ENCODE peak calls at places on chromosome 13, in ten cellular contexts. One of them, this sample, is unnamed.

GRCh38 chr13:56975647-56976046 is 165.1 kb upstream of the PRR20A start:
- DNase-seq in heart right ventricle: no peak
- DNase-seq in lung: no peak
- DNase-seq in HL-60: no peak
- DNase-seq in ascending aorta: no peak
- DNase-seq in IMR-90: no peak
- DNase-seq in breast epithelium: no peak
- DNase-seq in A549: no peak
- DNase-seq in esophagus squamous epithelium: no peak
- DNase-seq in HCT116: no peak
- DNase-seq in this sample: no peak

GRCh38 chr13:95603887-95604533 is 40.5 kb downstream of the DZIP1 start:
- DNase-seq in HCT116: no peak
- DNase-seq in lung: no peak
- DNase-seq in IMR-90: no peak
- DNase-seq in HL-60: no peak
- DNase-seq in A549: peak
- DNase-seq in ascending aorta: no peak
- DNase-seq in heart right ventricle: no peak
- DNase-seq in breast epithelium: no peak
- DNase-seq in esophagus squamous epithelium: no peak
- DNase-seq in this sample: peak

GRCh38 chr13:111861766-111862366 is 205.1 kb upstream of the SOX1 start:
- DNase-seq in HL-60: no peak
- DNase-seq in heart right ventricle: no peak
- DNase-seq in HCT116: no peak
- DNase-seq in breast epithelium: no peak
- DNase-seq in ascending aorta: no peak
- DNase-seq in esophagus squamous epithelium: no peak
- DNase-seq in lung: no peak
- DNase-seq in A549: no peak
- DNase-seq in IMR-90: no peak
- DNase-seq in this sample: no peak

GRCh38 chr13:21557995-21558394 is 46.0 kb downstream of the MICU2 start:
- DNase-seq in IMR-90: no peak
- DNase-seq in lung: no peak
- DNase-seq in HCT116: peak
- DNase-seq in heart right ventricle: no peak
- DNase-seq in breast epithelium: no peak
- DNase-seq in ascending aorta: no peak
- DNase-seq in HL-60: peak
- DNase-seq in A549: peak
- DNase-seq in esophagus squamous epithelium: no peak
- DNase-seq in this sample: no peak

GRCh38 chr13:45219938-45220375 is 19.1 kb upstream of the KCTD4 start:
- DNase-seq in IMR-90: peak
- DNase-seq in HCT116: peak
- DNase-seq in A549: peak
- DNase-seq in esophagus squamous epithelium: no peak
- DNase-seq in lung: no peak
- DNase-seq in heart right ventricle: no peak
- DNase-seq in ascending aorta: no peak
- DNase-seq in HL-60: no peak
- DNase-seq in breast epithelium: no peak
- DNase-seq in this sample: peak

GRCh38 chr13:85896516-85897450 is 97.6 kb upstream of the SLITRK6 start:
- DNase-seq in HCT116: no peak
- DNase-seq in IMR-90: peak
- DNase-seq in lung: no peak
- DNase-seq in A549: no peak
- DNase-seq in HL-60: no peak
- DNase-seq in heart right ventricle: no peak
- DNase-seq in esophagus squamous epithelium: no peak
- DNase-seq in ascending aorta: no peak
- DNase-seq in breast epithelium: no peak
- DNase-seq in this sample: peak

GRCh38 chr13:40313269-40314200 is 352.9 kb downstream of the FOXO1 start:
- DNase-seq in breast epithelium: no peak
- DNase-seq in A549: no peak
- DNase-seq in HCT116: no peak
- DNase-seq in heart right ventricle: peak
- DNase-seq in HL-60: no peak
- DNase-seq in ascending aorta: no peak
- DNase-seq in esophagus squamous epithelium: no peak
- DNase-seq in lung: no peak
- DNase-seq in IMR-90: no peak
- DNase-seq in this sample: no peak

GRCh38 chr13:97258801-97259200 is 36.7 kb downstream of the MBNL2 start:
- DNase-seq in heart right ventricle: no peak
- DNase-seq in IMR-90: peak
- DNase-seq in ascending aorta: no peak
- DNase-seq in HL-60: no peak
- DNase-seq in breast epithelium: no peak
- DNase-seq in lung: no peak
- DNase-seq in HCT116: no peak
- DNase-seq in esophagus squamous epithelium: no peak
- DNase-seq in A549: no peak
- DNase-seq in this sample: no peak

GRCh38 chr13:46327256-46327655 is 59.8 kb downstream of the RUBCNL start:
- DNase-seq in breast epithelium: no peak
- DNase-seq in ascending aorta: no peak
- DNase-seq in A549: no peak
- DNase-seq in IMR-90: no peak
- DNase-seq in HL-60: no peak
- DNase-seq in HCT116: no peak
- DNase-seq in esophagus squamous epithelium: no peak
- DNase-seq in lung: no peak
- DNase-seq in heart right ventricle: no peak
- DNase-seq in this sample: no peak

GRCh38 chr13:41658057-41658642 is 200.8 kb downstream of the RGCC start:
- DNase-seq in esophagus squamous epithelium: no peak
- DNase-seq in HL-60: no peak
- DNase-seq in A549: no peak
- DNase-seq in breast epithelium: no peak
- DNase-seq in IMR-90: peak
- DNase-seq in HCT116: no peak
- DNase-seq in lung: no peak
- DNase-seq in ascending aorta: no peak
- DNase-seq in heart right ventricle: no peak
- DNase-seq in this sample: no peak

GRCh38 chr13:36509369-36509768 is 77.1 kb downstream of the CCNA1 start:
- DNase-seq in ascending aorta: no peak
- DNase-seq in breast epithelium: no peak
- DNase-seq in HCT116: no peak
- DNase-seq in lung: no peak
- DNase-seq in heart right ventricle: no peak
- DNase-seq in HL-60: no peak
- DNase-seq in esophagus squamous epithelium: no peak
- DNase-seq in A549: no peak
- DNase-seq in IMR-90: no peak
- DNase-seq in this sample: no peak
- TF ChIP-seq CTCF in ascending aorta: no peak
- TF ChIP-seq CTCF in breast epithelium: no peak
- TF ChIP-seq CTCF in HCT116: no peak
- TF ChIP-seq CTCF in lung: no peak
- TF ChIP-seq CTCF in heart right ventricle: no peak
- TF ChIP-seq CTCF in HL-60: no peak
- TF ChIP-seq CTCF in esophagus squamous epithelium: no peak
- TF ChIP-seq CTCF in A549: no peak
- TF ChIP-seq CTCF in IMR-90: no peak
- TF ChIP-seq CTCF in this sample: no peak

DNA sequence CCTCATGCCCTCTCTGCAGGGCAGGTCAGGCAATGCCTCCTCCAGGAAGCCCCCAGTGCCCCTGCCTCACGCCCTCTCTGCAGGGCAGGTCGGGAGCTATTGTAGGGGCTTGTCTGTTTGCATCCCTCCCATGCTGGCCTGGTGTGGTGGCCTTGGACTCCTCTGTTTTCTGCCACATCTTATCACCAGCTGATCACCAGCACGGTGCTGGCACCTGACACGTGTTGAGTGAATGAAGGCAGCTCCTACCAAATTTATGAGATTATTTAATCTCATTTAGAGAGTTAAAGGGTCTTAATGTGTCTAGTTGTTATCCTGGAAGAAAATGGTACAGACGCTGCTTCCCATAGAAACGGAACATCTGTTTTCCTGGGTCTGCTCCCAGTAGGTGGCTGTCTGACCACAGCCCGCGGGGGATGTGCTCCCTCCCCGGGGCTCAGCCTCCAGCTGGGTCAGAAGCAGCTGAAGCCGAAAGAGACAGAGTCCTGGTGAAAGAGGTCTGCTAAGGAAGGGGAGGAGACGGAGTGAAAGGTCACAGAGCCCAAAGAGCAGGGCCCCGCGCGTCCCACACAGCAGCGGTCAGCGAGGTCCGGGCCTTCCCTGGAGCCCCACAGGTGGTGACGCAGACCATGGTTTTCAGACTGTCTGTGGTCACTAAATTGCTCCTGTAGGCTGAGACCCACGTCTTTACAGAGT is 51.7 kb upstream of the C13orf46 start:
- DNase-seq in HCT116: no peak
- DNase-seq in ascending aorta: no peak
- DNase-seq in IMR-90: peak
- DNase-seq in breast epithelium: no peak
- DNase-seq in esophagus squamous epithelium: no peak
- DNase-seq in lung: no peak
- DNase-seq in HL-60: no peak
- DNase-seq in A549: no peak
- DNase-seq in heart right ventricle: no peak
- DNase-seq in this sample: no peak
- H3K27ac ChIP-seq in HCT116: no peak
- H3K27ac ChIP-seq in ascending aorta: peak
- H3K27ac ChIP-seq in IMR-90: peak
- H3K27ac ChIP-seq in breast epithelium: peak
- H3K27ac ChIP-seq in esophagus squamous epithelium: peak
- H3K27ac ChIP-seq in lung: no peak
- H3K27ac ChIP-seq in HL-60: no peak
- H3K27ac ChIP-seq in A549: no peak
- H3K27ac ChIP-seq in heart right ventricle: peak
- H3K27ac ChIP-seq in this sample: peak

GRCh38 chr13:114145256-114145655 is 12.8 kb upstream of the RASA3 start:
- DNase-seq in lung: no peak
- DNase-seq in heart right ventricle: no peak
- DNase-seq in A549: no peak
- DNase-seq in esophagus squamous epithelium: no peak
- DNase-seq in ascending aorta: peak
- DNase-seq in breast epithelium: peak
- DNase-seq in HL-60: no peak
- DNase-seq in IMR-90: no peak
- DNase-seq in HCT116: no peak
- DNase-seq in this sample: no peak

GRCh38 chr13:114144606-114145244 is 12.3 kb upstream of the RASA3 start:
- DNase-seq in HCT116: no peak
- DNase-seq in A549: no peak
- DNase-seq in ascending aorta: no peak
- DNase-seq in HL-60: no peak
- DNase-seq in heart right ventricle: no peak
- DNase-seq in breast epithelium: peak
- DNase-seq in IMR-90: no peak
- DNase-seq in lung: no peak
- DNase-seq in esophagus squamous epithelium: no peak
- DNase-seq in this sample: no peak

GRCh38 chr13:114142640-114143490 is 10.4 kb upstream of the RASA3 start:
- DNase-seq in HCT116: no peak
- DNase-seq in breast epithelium: no peak
- DNase-seq in A549: no peak
- DNase-seq in heart right ventricle: no peak
- DNase-seq in lung: no peak
- DNase-seq in HL-60: peak
- DNase-seq in esophagus squamous epithelium: no peak
- DNase-seq in ascending aorta: peak
- DNase-seq in IMR-90: peak
- DNase-seq in this sample: no peak

GRCh38 chr13:114145722-114146121 is 13.3 kb upstream of the RASA3 start:
- DNase-seq in IMR-90: no peak
- DNase-seq in heart right ventricle: no peak
- DNase-seq in lung: no peak
- DNase-seq in A549: no peak
- DNase-seq in HL-60: no peak
- DNase-seq in ascending aorta: no peak
- DNase-seq in esophagus squamous epithelium: no peak
- DNase-seq in HCT116: no peak
- DNase-seq in breast epithelium: no peak
- DNase-seq in this sample: no peak

GRCh38 chr13:114143806-114144605 is 11.6 kb upstream of the RASA3 start:
- DNase-seq in heart right ventricle: no peak
- DNase-seq in HCT116: peak
- DNase-seq in IMR-90: no peak
- DNase-seq in HL-60: no peak
- DNase-seq in breast epithelium: peak
- DNase-seq in A549: peak
- DNase-seq in lung: no peak
- DNase-seq in esophagus squamous epithelium: no peak
- DNase-seq in ascending aorta: no peak
- DNase-seq in this sample: no peak
- TF ChIP-seq CTCF in heart right ventricle: no peak
- TF ChIP-seq CTCF in HCT116: no peak
- TF ChIP-seq CTCF in IMR-90: no peak
- TF ChIP-seq CTCF in HL-60: no peak
- TF ChIP-seq CTCF in breast epithelium: no peak
- TF ChIP-seq CTCF in A549: peak
- TF ChIP-seq CTCF in lung: no peak
- TF ChIP-seq CTCF in esophagus squamous epithelium: no peak
- TF ChIP-seq CTCF in ascending aorta: no peak
- TF ChIP-seq CTCF in this sample: no peak

DNA sequence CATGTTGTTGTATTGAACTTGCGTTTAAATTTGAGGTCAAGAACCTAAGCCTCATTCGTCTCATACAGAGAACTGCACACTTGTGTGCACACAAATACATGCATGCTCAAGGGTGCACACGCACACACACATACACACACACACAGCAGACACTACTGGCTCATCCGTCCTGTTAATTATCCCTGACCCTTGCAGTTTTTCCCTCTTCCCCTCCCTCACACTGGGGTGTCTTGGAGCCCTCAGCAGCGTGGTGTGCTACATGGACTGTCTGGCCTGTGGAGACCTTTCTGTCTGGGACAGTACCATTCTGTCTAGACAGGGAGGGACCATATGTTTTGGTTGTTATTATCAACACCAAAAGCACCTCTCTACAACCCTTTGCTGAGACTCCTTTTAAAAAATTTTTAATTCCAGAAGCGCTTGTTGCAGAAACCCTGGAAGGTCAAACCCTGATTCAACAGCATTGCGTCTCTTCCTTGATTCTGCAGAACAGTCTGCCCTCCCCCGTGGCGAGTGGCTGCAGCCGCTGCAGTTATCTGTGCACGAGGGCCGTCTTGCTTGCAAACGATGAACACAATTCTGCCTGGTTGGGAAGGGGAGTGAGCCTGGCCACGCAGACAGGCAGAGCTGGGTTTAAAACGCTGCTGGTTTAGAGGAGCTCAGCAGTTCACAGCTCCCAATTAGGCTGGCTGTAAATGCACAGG is 374.0 kb downstream of the IRS2 start:
- DNase-seq in esophagus squamous epithelium: no peak
- DNase-seq in A549: peak
- DNase-seq in breast epithelium: no peak
- DNase-seq in ascending aorta: no peak
- DNase-seq in heart right ventricle: peak
- DNase-seq in HCT116: peak
- DNase-seq in IMR-90: peak
- DNase-seq in HL-60: peak
- DNase-seq in lung: no peak
- DNase-seq in this sample: peak
- H3K27ac ChIP-seq in esophagus squamous epithelium: no peak
- H3K27ac ChIP-seq in A549: peak
- H3K27ac ChIP-seq in breast epithelium: no peak
- H3K27ac ChIP-seq in ascending aorta: no peak
- H3K27ac ChIP-seq in heart right ventricle: no peak
- H3K27ac ChIP-seq in HCT116: no peak
- H3K27ac ChIP-seq in IMR-90: no peak
- H3K27ac ChIP-seq in HL-60: peak
- H3K27ac ChIP-seq in lung: no peak
- H3K27ac ChIP-seq in this sample: no peak